ENCODE peak calls at places on chromosomes 3 and 15, in five cellular contexts. B is HTR-8/SVneo; J is CD8-positive, alpha-beta T cell; S is NCI-H524; W is astrocyte of the spinal cord. X is an unnamed sample.

GRCh38 chr3:42750834-42751233 is 22.2 kb downstream of the CCDC13 start:
- DNase-seq in B (no peak), J (no peak), S (no peak), W (no peak), X (no peak)

GRCh38 chr3:185744997-185745843 is 79.6 kb downstream of the IGF2BP2 start:
- DNase-seq in B (peak), J (no peak), S (no peak), W (peak), X (peak)

GRCh38 chr3:187746479-187747335 is 1.4 kb upstream of the BCL6 start:
- DNase-seq in B (no peak), J (no peak), S (no peak), W (peak), X (no peak)

GRCh38 chr3:99641984-99642383 is 3.6 kb downstream of the COL8A1 start:
- DNase-seq in B (no peak), J (no peak), S (no peak), W (no peak), X (no peak)

GRCh38 chr15:92656089-92656488 is 514 bp upstream of the FAM174B start:
- DNase-seq in B (no peak), J (no peak), S (peak), W (no peak), X (no peak)

GRCh38 chr3:190375250-190375649 is 12.7 kb upstream of the CLDN16 start:
- DNase-seq in B (no peak), J (no peak), S (no peak), W (no peak), X (no peak)

GRCh38 chr3:149655826-149656599 is 1.8 kb downstream of the WWTR1 start:
- DNase-seq in B (no peak), J (no peak), S (no peak), W (no peak), X (peak)

GRCh38 chr3:101068876-101069606 is 75.8 kb upstream of the ABI3BP start:
- DNase-seq in B (no peak), J (no peak), S (no peak), W (peak), X (no peak)

GRCh38 chr15:31343831-31344230 is 17.2 kb downstream of the KLF13 start:
- DNase-seq in B (no peak), J (no peak), S (no peak), W (no peak), X (no peak)

GRCh38 chr3:69009559-69010410 is 3.7 kb downstream of the EOGT start:
- DNase-seq in B (no peak), J (no peak), S (no peak), W (peak), X (no peak)

GRCh38 chr15:62782100-62782791 is 260.3 kb upstream of the TPM1 start:
- DNase-seq in B (peak), J (no peak), S (peak), W (peak), X (peak)

GRCh38 chr3:62527484-62527883 is 154.1 kb upstream of the FEZF2 start:
- DNase-seq in B (no peak), J (no peak), S (no peak), W (no peak), X (no peak)

X was measured in hepatic stellate cell.